ENCODE peak calls at places on chromosome 18, in four cellular contexts. J is fibroblast of lung, Q is mucosa of gallbladder, O is NCI-H774. K is an unnamed sample.
A peak's percentile ranks its signal among the peaks of the same experiment; 100 is the strongest.

GRCh38 chr18:48151421-48152095 is 221.1 kb upstream of the SMAD2 start:
- DNase-seq in O (no peak), J (peak; percentile 15), Q (no peak), K (no peak)

GRCh38 chr18:73462092-73462491 is 594.3 kb upstream of the NETO1 start:
- DNase-seq in Q (peak; percentile 46), J (peak; percentile 84), O (no peak), K (peak; percentile 34)

GRCh38 chr18:4524096-4524495 is 69.0 kb upstream of the DLGAP1 start:
- DNase-seq in O (no peak), Q (no peak), J (no peak), K (no peak)

GRCh38 chr18:58556333-58557012 is 72.4 kb downstream of the ALPK2 start:
- DNase-seq in O (no peak), J (no peak), Q (peak; percentile 54), K (no peak)

GRCh38 chr18:21955757-21956652 is 213.4 kb upstream of the GATA6 start:
- DNase-seq in Q (peak; percentile 79), J (peak; percentile 69), O (peak; percentile 53), K (peak; percentile 36)

GRCh38 chr18:32049393-32050161 is 31.0 kb downstream of the RNF125 start:
- DNase-seq in J (no peak), O (no peak), Q (peak; percentile 24), K (no peak)

GRCh38 chr18:48766487-48766886 is 184.3 kb downstream of the SMAD7 start:
- DNase-seq in O (no peak), J (no peak), Q (no peak), K (no peak)

GRCh38 chr18:79595876-79596374 is 83.7 kb upstream of the CTDP1 start:
- DNase-seq in J (no peak), O (no peak), Q (no peak), K (no peak)

GRCh38 chr18:30094556-30094955 is 948.0 kb downstream of the DSC3 start:
- DNase-seq in Q (no peak), O (no peak), J (peak; percentile 32), K (no peak)

GRCh38 chr18:9739516-9739915 is 31.4 kb downstream of the RAB31 start:
- DNase-seq in J (no peak), Q (no peak), O (no peak), K (no peak)

GRCh38 chr18:27645929-27646328 is 460.8 kb upstream of the CHST9 start:
- DNase-seq in O (no peak), J (no peak), Q (no peak), K (no peak)

GRCh38 chr18:9032519-9032918 is 70.0 kb upstream of the NDUFV2 start:
- DNase-seq in Q (no peak), O (no peak), J (no peak), K (no peak)

K was measured in glomerular endothelial cell.